ENCODE peak calls at places on chromosomes 2 and 18, in six cellular contexts. P is endothelial cell, D is hepatocyte, O is choroid plexus epithelial cell, J is CD14-positive monocyte, U is GM06990. Z is an unnamed sample.

GRCh38 chr2:239801404-239802100 is 223.6 kb downstream of the NDUFA10 start:
- DNase-seq in U (no peak), O (no peak), J (peak; percentile 23), D (no peak), P (no peak), Z (no peak)

GRCh38 chr2:223297788-223298187 is 245.8 kb downstream of the KCNE4 start:
- DNase-seq in U (no peak), P (no peak), O (no peak), D (no peak), J (no peak), Z (no peak)

GRCh38 chr2:148483675-148484074 is 160.9 kb upstream of the EPC2 start:
- DNase-seq in D (no peak), O (no peak), J (no peak), U (no peak), P (no peak), Z (no peak)

GRCh38 chr2:218569661-218570500 is 1.2 kb downstream of the CNOT9 start:
- DNase-seq in D (peak; percentile 57), O (peak; percentile 82), U (peak; percentile 15), P (no peak), J (no peak), Z (no peak)

GRCh38 chr2:198362777-198363176 is 558.4 kb downstream of the PLCL1 start:
- DNase-seq in D (no peak), U (no peak), J (no peak), P (no peak), O (no peak), Z (no peak)

GRCh38 chr2:219718066-219718465 is 90.6 kb downstream of the SLC4A3 start:
- DNase-seq in P (no peak), O (no peak), J (no peak), D (no peak), U (no peak), Z (no peak)

GRCh38 chr2:218648473-218649100 is 10.8 kb downstream of the ZNF142 start:
- DNase-seq in D (peak; percentile 74), O (peak; percentile 86), P (peak; percentile 58), J (no peak), U (peak; percentile 39), Z (no peak)

GRCh38 chr2:58923869-58924268 is 682.7 kb upstream of the FANCL start:
- DNase-seq in U (no peak), P (no peak), O (peak; percentile 85), J (no peak), D (peak; percentile 34), Z (no peak)

GRCh38 chr2:106065983-106066826 is 127.9 kb downstream of the UXS1 start:
- DNase-seq in O (no peak), P (no peak), J (no peak), D (no peak), U (no peak), Z (no peak)

GRCh38 chr2:226888971-226889370 is 53.1 kb downstream of the RHBDD1 start:
- DNase-seq in O (peak; percentile 34), P (no peak), D (no peak), U (no peak), J (no peak), Z (no peak)

GRCh38 chr18:57434177-57434535 is 1.0 kb upstream of the ONECUT2 start:
- DNase-seq in P (no peak), J (no peak), D (no peak), O (no peak), U (no peak), Z (no peak)

GRCh38 chr18:67938691-67939090 is 422.2 kb upstream of the DSEL start:
- DNase-seq in D (no peak), U (no peak), P (no peak), J (no peak), O (peak; percentile 29), Z (no peak)

GRCh38 chr18:62324917-62325805 is at the start of gene TNFRSF11A:
- DNase-seq in P (peak; percentile 84), U (peak; percentile 62), D (peak; percentile 83), J (no peak), O (no peak), Z (no peak)

GRCh38 chr2:39849982-39850526 is 71.0 kb upstream of the THUMPD2 start:
- DNase-seq in P (no peak), J (no peak), O (no peak), D (no peak), U (no peak), Z (no peak)

GRCh38 chr2:164697688-164698290 is 76.5 kb upstream of the GRB14 start:
- DNase-seq in J (no peak), U (no peak), O (peak; percentile 36), P (no peak), D (peak; percentile 31), Z (no peak)

GRCh38 chr2:164693834-164694233 is 72.6 kb upstream of the GRB14 start:
- DNase-seq in D (no peak), J (no peak), O (no peak), P (no peak), U (no peak), Z (no peak)

GRCh38 chr2:164693390-164693789 is 72.1 kb upstream of the GRB14 start:
- DNase-seq in D (no peak), J (no peak), U (no peak), O (no peak), P (no peak), Z (no peak)

GRCh38 chr2:164694275-164694695 is 73.0 kb upstream of the GRB14 start:
- DNase-seq in U (no peak), P (no peak), D (peak; percentile 17), O (no peak), J (no peak), Z (no peak)

GRCh38 chr2:164696634-164697033 is 75.4 kb upstream of the GRB14 start:
- DNase-seq in O (no peak), U (no peak), J (no peak), P (no peak), D (no peak), Z (no peak)
- TF ChIP-seq CTCF in O (peak; percentile 4), U (no peak), J (no peak), P (peak; percentile 67), D (no peak), Z (no peak)

DNA sequence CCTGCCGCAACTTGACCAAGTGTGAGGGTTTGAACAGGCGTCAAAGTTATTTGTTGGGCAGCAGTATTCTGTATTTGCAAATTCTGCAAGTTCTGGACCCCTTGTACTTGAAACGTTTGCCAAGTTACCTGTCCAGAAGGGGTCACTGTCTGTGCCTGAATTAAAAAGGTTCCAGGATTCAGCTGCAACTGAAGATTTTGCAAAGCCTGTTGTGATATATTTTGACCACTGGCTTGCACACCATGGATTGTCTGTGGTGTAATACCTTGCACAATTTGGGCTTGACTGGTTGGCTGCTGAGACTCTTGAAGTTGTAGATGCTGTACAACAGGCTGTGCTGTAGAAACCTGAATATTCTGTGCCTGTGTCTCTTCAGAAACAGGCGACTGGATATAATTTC is 10.2 kb downstream of the SP3 start:
- DNase-seq in O (no peak), J (no peak), P (no peak), U (no peak), D (no peak), Z (no peak)
- TF ChIP-seq CTCF in O (no peak), J (peak; percentile 8), P (no peak), U (peak; percentile 14), D (no peak), Z (no peak)

GRCh38 chr2:69474688-69475087 is 37.5 kb upstream of the NFU1 start:
- DNase-seq in U (no peak), D (no peak), O (no peak), P (no peak), J (no peak), Z (no peak)
- TF ChIP-seq CTCF in U (no peak), D (no peak), O (no peak), P (no peak), J (no peak), Z (no peak)

DNA sequence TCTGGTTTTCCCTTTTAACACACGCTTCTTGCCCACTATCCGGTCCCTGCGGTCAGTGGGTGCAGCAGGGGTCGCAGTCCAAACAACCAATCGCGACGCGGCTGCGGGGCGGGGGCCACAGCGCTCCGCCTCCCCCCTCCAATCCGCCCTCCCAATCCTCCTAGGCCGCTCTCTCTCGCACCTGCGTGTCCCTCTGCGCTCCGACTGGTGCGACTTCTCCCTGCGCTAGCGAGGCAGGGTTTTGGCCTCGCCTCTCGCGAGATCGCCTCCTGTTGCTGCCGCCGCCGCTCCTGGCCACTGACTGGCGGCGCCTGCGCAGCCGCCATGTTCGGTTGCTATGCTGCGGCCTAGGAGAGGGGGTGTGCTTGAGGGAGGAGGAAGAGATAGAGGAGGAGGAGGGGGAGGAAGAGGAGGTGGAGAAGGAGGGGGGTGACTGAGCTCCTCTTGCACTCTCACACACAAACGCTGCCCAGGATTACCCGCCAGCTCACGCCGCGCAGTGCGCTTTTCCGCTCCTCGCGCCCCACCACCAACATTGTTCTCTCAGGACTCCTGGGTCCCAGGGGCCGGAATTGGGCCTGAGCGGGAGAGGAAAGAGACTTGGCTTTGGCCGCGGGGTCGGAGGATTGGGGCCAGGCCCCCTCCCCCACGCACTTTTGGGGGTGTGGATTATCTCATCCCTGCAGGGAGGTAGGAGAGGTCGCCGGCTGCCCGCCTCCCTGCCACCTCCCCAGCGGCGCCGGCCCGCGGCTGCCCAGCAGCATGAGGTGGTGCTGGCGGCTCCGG is at the start of gene PTPN4:
- DNase-seq in J (peak; percentile 96), O (peak; percentile 98), D (peak; percentile 99), U (peak; percentile 99), P (peak; percentile 94), Z (peak; percentile 99)
- TF ChIP-seq CTCF in J (no peak), O (no peak), D (no peak), U (no peak), P (no peak), Z (no peak)

Z was measured in chondrocyte.